ENCODE peak calls at places on chromosome 22, in seven cellular contexts. One of them, this sample, is unnamed.
A peak's percentile ranks its signal among the peaks of the same experiment; 100 is the strongest.

GRCh38 chr22:43925433-43926348 is 2.1 kb downstream of the PNPLA3 start:
- DNase-seq in neural crest cell: no peak
- DNase-seq in HepG2: peak; percentile 95
- DNase-seq in heart right ventricle: no peak
- DNase-seq in activated CD4-positive, alpha-beta memory T cell treated with anti-CD3 and anti-CD28 coated beads for 36 hours: no peak
- DNase-seq in neural progenitor cell: peak; percentile 94
- DNase-seq in activated CD8-positive, alpha-beta memory T cell treated with anti-CD3 and anti-CD28 coated beads, Interleukin-2, amount 50 U/mL, for 48 hours: no peak
- DNase-seq in this sample: peak; percentile 68

GRCh38 chr22:41672780-41673509 is 15.7 kb downstream of the SNU13 start:
- DNase-seq in heart right ventricle: no peak
- DNase-seq in activated CD4-positive, alpha-beta memory T cell treated with anti-CD3 and anti-CD28 coated beads for 36 hours: no peak
- DNase-seq in HepG2: no peak
- DNase-seq in neural crest cell: no peak
- DNase-seq in neural progenitor cell: no peak
- DNase-seq in activated CD8-positive, alpha-beta memory T cell treated with anti-CD3 and anti-CD28 coated beads, Interleukin-2, amount 50 U/mL, for 48 hours: no peak
- DNase-seq in this sample: no peak

GRCh38 chr22:33088418-33088817 is 30.2 kb upstream of the SYN3 start:
- DNase-seq in HepG2: no peak
- DNase-seq in neural progenitor cell: no peak
- DNase-seq in activated CD4-positive, alpha-beta memory T cell treated with anti-CD3 and anti-CD28 coated beads for 36 hours: no peak
- DNase-seq in activated CD8-positive, alpha-beta memory T cell treated with anti-CD3 and anti-CD28 coated beads, Interleukin-2, amount 50 U/mL, for 48 hours: no peak
- DNase-seq in neural crest cell: no peak
- DNase-seq in heart right ventricle: no peak
- DNase-seq in this sample: no peak

GRCh38 chr22:31652911-31653684 is 8.9 kb downstream of the PISD start:
- DNase-seq in HepG2: peak; percentile 22
- DNase-seq in activated CD8-positive, alpha-beta memory T cell treated with anti-CD3 and anti-CD28 coated beads, Interleukin-2, amount 50 U/mL, for 48 hours: no peak
- DNase-seq in activated CD4-positive, alpha-beta memory T cell treated with anti-CD3 and anti-CD28 coated beads for 36 hours: no peak
- DNase-seq in heart right ventricle: no peak
- DNase-seq in neural crest cell: no peak
- DNase-seq in neural progenitor cell: no peak
- DNase-seq in this sample: no peak

GRCh38 chr22:48485144-48486135 is 1342.2 kb downstream of the BRD1 start:
- DNase-seq in heart right ventricle: no peak
- DNase-seq in neural crest cell: no peak
- DNase-seq in activated CD8-positive, alpha-beta memory T cell treated with anti-CD3 and anti-CD28 coated beads, Interleukin-2, amount 50 U/mL, for 48 hours: no peak
- DNase-seq in neural progenitor cell: no peak
- DNase-seq in activated CD4-positive, alpha-beta memory T cell treated with anti-CD3 and anti-CD28 coated beads for 36 hours: no peak
- DNase-seq in HepG2: no peak
- DNase-seq in this sample: no peak

GRCh38 chr22:35299217-35299716 is 427 bp upstream of the TOM1 start:
- DNase-seq in activated CD4-positive, alpha-beta memory T cell treated with anti-CD3 and anti-CD28 coated beads for 36 hours: no peak
- DNase-seq in heart right ventricle: no peak
- DNase-seq in neural progenitor cell: no peak
- DNase-seq in HepG2: no peak
- DNase-seq in neural crest cell: no peak
- DNase-seq in activated CD8-positive, alpha-beta memory T cell treated with anti-CD3 and anti-CD28 coated beads, Interleukin-2, amount 50 U/mL, for 48 hours: no peak
- DNase-seq in this sample: no peak

GRCh38 chr22:39545310-39546063 is 12.9 kb upstream of the RPS19BP1 start:
- DNase-seq in HepG2: no peak
- DNase-seq in activated CD8-positive, alpha-beta memory T cell treated with anti-CD3 and anti-CD28 coated beads, Interleukin-2, amount 50 U/mL, for 48 hours: peak; percentile 87
- DNase-seq in neural crest cell: peak; percentile 76
- DNase-seq in heart right ventricle: peak; percentile 56
- DNase-seq in activated CD4-positive, alpha-beta memory T cell treated with anti-CD3 and anti-CD28 coated beads for 36 hours: peak; percentile 79
- DNase-seq in neural progenitor cell: peak; percentile 88
- DNase-seq in this sample: no peak

GRCh38 chr22:27331526-27332281 is 469.9 kb downstream of the MN1 start:
- DNase-seq in activated CD8-positive, alpha-beta memory T cell treated with anti-CD3 and anti-CD28 coated beads, Interleukin-2, amount 50 U/mL, for 48 hours: no peak
- DNase-seq in neural progenitor cell: peak; percentile 72
- DNase-seq in activated CD4-positive, alpha-beta memory T cell treated with anti-CD3 and anti-CD28 coated beads for 36 hours: no peak
- DNase-seq in neural crest cell: peak; percentile 23
- DNase-seq in HepG2: peak; percentile 6
- DNase-seq in heart right ventricle: peak; percentile 64
- DNase-seq in this sample: no peak

GRCh38 chr22:46012182-46012880 is 35.4 kb upstream of the WNT7B start:
- DNase-seq in neural crest cell: no peak
- DNase-seq in activated CD4-positive, alpha-beta memory T cell treated with anti-CD3 and anti-CD28 coated beads for 36 hours: no peak
- DNase-seq in heart right ventricle: no peak
- DNase-seq in neural progenitor cell: no peak
- DNase-seq in HepG2: no peak
- DNase-seq in activated CD8-positive, alpha-beta memory T cell treated with anti-CD3 and anti-CD28 coated beads, Interleukin-2, amount 50 U/mL, for 48 hours: no peak
- DNase-seq in this sample: no peak

GRCh38 chr22:41971431-41971830 is 2.2 kb downstream of the SEPTIN3 start:
- DNase-seq in activated CD8-positive, alpha-beta memory T cell treated with anti-CD3 and anti-CD28 coated beads, Interleukin-2, amount 50 U/mL, for 48 hours: no peak
- DNase-seq in neural progenitor cell: no peak
- DNase-seq in activated CD4-positive, alpha-beta memory T cell treated with anti-CD3 and anti-CD28 coated beads for 36 hours: no peak
- DNase-seq in heart right ventricle: no peak
- DNase-seq in HepG2: no peak
- DNase-seq in neural crest cell: no peak
- DNase-seq in this sample: no peak

GRCh38 chr22:44304354-44304753 is 8.4 kb downstream of the SHISAL1 start:
- DNase-seq in HepG2: no peak
- DNase-seq in heart right ventricle: no peak
- DNase-seq in neural progenitor cell: peak; percentile 51
- DNase-seq in neural crest cell: no peak
- DNase-seq in activated CD8-positive, alpha-beta memory T cell treated with anti-CD3 and anti-CD28 coated beads, Interleukin-2, amount 50 U/mL, for 48 hours: no peak
- DNase-seq in activated CD4-positive, alpha-beta memory T cell treated with anti-CD3 and anti-CD28 coated beads for 36 hours: peak; percentile 12
- DNase-seq in this sample: no peak

GRCh38 chr22:36787594-36787993 is 11.7 kb upstream of the IFT27 start:
- DNase-seq in activated CD4-positive, alpha-beta memory T cell treated with anti-CD3 and anti-CD28 coated beads for 36 hours: no peak
- DNase-seq in heart right ventricle: no peak
- DNase-seq in activated CD8-positive, alpha-beta memory T cell treated with anti-CD3 and anti-CD28 coated beads, Interleukin-2, amount 50 U/mL, for 48 hours: no peak
- DNase-seq in HepG2: no peak
- DNase-seq in neural progenitor cell: no peak
- DNase-seq in neural crest cell: no peak
- DNase-seq in this sample: no peak

GRCh38 chr22:43127166-43127908 is 15.9 kb downstream of the MCAT start:
- DNase-seq in heart right ventricle: no peak
- DNase-seq in neural progenitor cell: no peak
- DNase-seq in activated CD8-positive, alpha-beta memory T cell treated with anti-CD3 and anti-CD28 coated beads, Interleukin-2, amount 50 U/mL, for 48 hours: no peak
- DNase-seq in neural crest cell: no peak
- DNase-seq in HepG2: no peak
- DNase-seq in activated CD4-positive, alpha-beta memory T cell treated with anti-CD3 and anti-CD28 coated beads for 36 hours: no peak
- DNase-seq in this sample: no peak

GRCh38 chr22:49116021-49116420 is 711.7 kb downstream of the BRD1 start:
- DNase-seq in heart right ventricle: no peak
- DNase-seq in activated CD8-positive, alpha-beta memory T cell treated with anti-CD3 and anti-CD28 coated beads, Interleukin-2, amount 50 U/mL, for 48 hours: peak; percentile 8
- DNase-seq in activated CD4-positive, alpha-beta memory T cell treated with anti-CD3 and anti-CD28 coated beads for 36 hours: no peak
- DNase-seq in neural progenitor cell: no peak
- DNase-seq in neural crest cell: no peak
- DNase-seq in HepG2: no peak
- DNase-seq in this sample: no peak

GRCh38 chr22:29146101-29146560 is 59.6 kb upstream of the EMID1 start:
- DNase-seq in activated CD4-positive, alpha-beta memory T cell treated with anti-CD3 and anti-CD28 coated beads for 36 hours: no peak
- DNase-seq in activated CD8-positive, alpha-beta memory T cell treated with anti-CD3 and anti-CD28 coated beads, Interleukin-2, amount 50 U/mL, for 48 hours: peak; percentile 25
- DNase-seq in neural progenitor cell: no peak
- DNase-seq in heart right ventricle: no peak
- DNase-seq in neural crest cell: no peak
- DNase-seq in HepG2: no peak
- DNase-seq in this sample: peak; percentile 5

GRCh38 chr22:30304495-30305244 is 15.4 kb upstream of the CASTOR1 start:
- DNase-seq in heart right ventricle: peak; percentile 49
- DNase-seq in activated CD8-positive, alpha-beta memory T cell treated with anti-CD3 and anti-CD28 coated beads, Interleukin-2, amount 50 U/mL, for 48 hours: no peak
- DNase-seq in activated CD4-positive, alpha-beta memory T cell treated with anti-CD3 and anti-CD28 coated beads for 36 hours: no peak
- DNase-seq in neural crest cell: no peak
- DNase-seq in HepG2: no peak
- DNase-seq in neural progenitor cell: no peak
- DNase-seq in this sample: no peak